ENCODE peak calls at places on chromosomes 3 and 15, in four cellular contexts. S is GM12878, D is K562, M is IMR-90. V is an unnamed sample.

GRCh38 chr3:17025594-17026139 is 140.9 kb downstream of the PLCL2 start:
- DNase-seq in M (no peak), D (no peak), S (no peak), V (no peak)

GRCh38 chr15:40352221-40352901 is 1.5 kb downstream of the PHGR1 start:
- DNase-seq in S (no peak), M (no peak), D (no peak), V (no peak)

GRCh38 chr15:51731549-51732267 is 5.7 kb downstream of the LYSMD2 start:
- DNase-seq in M (peak), S (peak), D (no peak), V (no peak)

GRCh38 chr3:136135039-136135802 is 60.9 kb downstream of the MSL2 start:
- DNase-seq in M (no peak), S (no peak), D (peak), V (no peak)

GRCh38 chr15:28957606-28958498 is 72.1 kb downstream of the APBA2 start:
- DNase-seq in D (no peak), M (no peak), S (no peak), V (no peak)

GRCh38 chr3:187616307-187616939 is 53.8 kb downstream of the SST start:
- DNase-seq in D (peak), S (no peak), M (peak), V (peak)

GRCh38 chr3:22835041-22835440 is 368.1 kb upstream of the UBE2E2 start:
- DNase-seq in M (no peak), S (no peak), D (no peak), V (no peak)

GRCh38 chr3:25460751-25461150 is 32.7 kb downstream of the RARB start:
- DNase-seq in M (no peak), D (no peak), S (peak), V (peak)

GRCh38 chr3:12719541-12719940 is 39.5 kb downstream of the TMEM40 start:
- DNase-seq in D (no peak), M (no peak), S (no peak), V (no peak)

GRCh38 chr3:129291487-129291886 is 12.8 kb downstream of the HMCES start:
- DNase-seq in S (no peak), M (peak), D (no peak), V (no peak)

GRCh38 chr3:129286081-129286480 is 7.4 kb downstream of the HMCES start:
- DNase-seq in S (no peak), D (no peak), M (no peak), V (no peak)

GRCh38 chr3:129289201-129289921 is 10.7 kb downstream of the HMCES start:
- DNase-seq in S (no peak), M (peak), D (no peak), V (no peak)
- TF ChIP-seq FOS in S (no peak), M (peak), D (no peak), V (no peak)

GRCh38 chr3:35785540-35785939 is 146.2 kb downstream of the ARPP21 start:
- DNase-seq in D (no peak), S (no peak), M (no peak), V (no peak)
- TF ChIP-seq FOS in D (no peak), S (no peak), M (no peak), V (no peak)

GRCh38 chr3:97495896-97496295 is 268.7 kb upstream of the ARL6 start:
- DNase-seq in S (no peak), D (no peak), M (no peak), V (no peak)
- TF ChIP-seq FOS in S (no peak), D (no peak), M (no peak), V (no peak)

GRCh38 chr3:5051772-5052171 is 70.3 kb upstream of the ARL8B start:
- DNase-seq in S (peak), D (no peak), M (no peak), V (no peak)
- TF ChIP-seq FOS in S (no peak), D (no peak), M (no peak), V (no peak)

DNA sequence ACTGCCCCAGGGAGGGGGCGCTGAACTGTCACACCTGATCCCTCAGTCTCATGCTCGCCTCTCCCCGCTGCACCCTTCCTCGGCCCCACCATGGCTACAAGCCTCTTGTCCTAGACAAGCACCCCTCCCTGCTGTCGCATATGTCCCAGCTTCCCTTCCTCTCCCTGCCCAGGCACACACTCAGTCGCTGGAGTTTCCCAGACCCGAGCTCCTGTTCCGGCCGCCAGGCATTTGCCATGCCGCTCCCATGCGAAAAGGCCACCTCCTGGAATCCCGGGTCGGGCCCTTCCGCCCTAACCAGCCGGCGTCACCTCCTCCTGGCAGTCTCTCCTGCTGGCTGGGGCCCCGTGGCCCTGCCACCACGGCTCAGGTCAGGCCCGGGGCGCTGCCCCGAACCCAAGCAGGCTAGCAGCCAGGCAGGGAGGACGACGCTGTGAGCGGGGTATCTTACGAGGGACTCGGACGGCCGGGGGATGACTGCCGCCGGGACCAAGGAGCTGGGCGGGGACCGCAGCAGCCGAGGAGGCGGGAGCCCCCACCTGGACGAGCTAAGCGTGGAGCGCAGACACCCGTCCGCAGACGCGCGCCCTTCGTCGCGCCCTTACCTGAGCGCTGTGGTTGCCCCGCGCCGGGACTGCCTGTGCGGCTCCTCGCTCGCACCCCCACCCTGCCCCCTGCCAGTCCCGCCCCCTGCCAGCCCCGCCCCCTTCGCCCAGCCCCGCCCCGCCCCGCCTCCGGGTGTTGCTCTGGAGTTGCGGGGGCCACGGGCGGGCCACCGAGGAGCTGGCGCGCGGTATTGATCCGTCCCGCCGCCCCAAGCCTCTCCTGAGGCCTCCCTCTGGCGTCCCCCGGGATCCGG is at the start of gene ALS2CL:
- DNase-seq in S (no peak), D (peak), M (no peak), V (peak)
- TF ChIP-seq FOS in S (no peak), D (no peak), M (no peak), V (no peak)

DNA sequence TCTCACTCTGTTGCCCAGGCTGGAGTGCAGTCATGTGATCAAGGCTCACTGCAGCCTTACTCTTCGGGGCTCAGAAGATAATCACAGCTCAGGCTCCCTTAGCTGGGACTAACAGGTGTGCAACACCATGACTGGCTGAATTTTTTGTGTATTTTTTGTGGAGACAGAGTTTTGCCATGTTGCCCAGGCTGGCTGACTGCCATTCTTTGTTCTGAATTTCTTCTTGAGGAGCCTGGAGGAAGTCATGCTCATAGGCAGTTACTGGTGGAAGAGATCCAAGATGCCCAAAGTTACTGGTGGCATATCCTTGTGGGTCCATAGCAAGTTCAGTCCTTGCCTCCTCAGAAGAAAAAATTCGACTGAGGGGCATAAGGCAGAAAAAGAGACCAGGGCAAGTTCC is 16.6 kb upstream of the UBP1 start:
- DNase-seq in D (no peak), M (no peak), S (no peak), V (peak)
- TF ChIP-seq FOS in D (no peak), M (no peak), S (no peak), V (no peak)

GRCh38 chr3:15260531-15260930 is 54.5 kb downstream of the CAPN7 start:
- DNase-seq in D (no peak), M (no peak), S (no peak), V (no peak)
- TF ChIP-seq FOS in D (no peak), M (no peak), S (no peak), V (no peak)

DNA sequence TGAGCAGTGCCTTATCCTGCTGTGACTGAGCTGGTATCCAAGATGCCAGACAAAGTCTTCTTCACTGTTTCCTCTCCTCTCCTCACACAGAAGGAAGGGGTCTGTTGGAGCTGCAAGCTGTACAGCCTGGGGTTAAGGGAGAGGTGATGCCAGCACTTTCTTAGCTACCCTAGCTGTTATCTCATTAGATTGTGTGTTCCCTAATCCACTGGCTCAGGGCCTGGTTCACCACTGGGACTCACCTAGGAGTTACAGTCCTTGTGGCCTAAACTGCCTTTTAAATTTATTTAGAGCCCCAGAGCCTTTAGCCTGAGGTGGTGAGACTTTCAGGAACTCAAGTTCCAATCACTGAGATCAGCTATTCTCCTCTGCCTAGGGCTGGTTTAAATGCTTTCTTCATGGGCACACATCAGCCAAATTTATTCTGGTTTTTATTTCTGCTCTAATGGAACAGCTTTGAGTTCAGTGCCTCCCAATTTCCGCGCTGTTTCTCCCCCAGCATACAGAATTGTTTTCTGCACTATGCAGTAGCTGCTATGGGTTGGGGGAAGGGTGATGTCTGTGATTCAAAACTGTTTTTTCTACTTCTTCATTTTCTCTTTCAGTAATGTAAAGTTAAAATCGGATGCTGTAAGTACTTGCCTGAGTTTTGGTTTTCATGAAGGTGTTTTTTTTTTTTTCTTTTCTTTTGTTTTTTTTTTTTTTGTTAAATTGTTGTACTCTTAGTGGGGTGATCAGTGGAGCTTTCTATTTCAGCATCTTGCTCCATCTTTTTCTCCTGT is 198.8 kb downstream of the DOCK3 start:
- DNase-seq in S (peak), D (no peak), M (no peak), V (no peak)
- TF ChIP-seq FOS in S (no peak), D (no peak), M (no peak), V (no peak)

DNA sequence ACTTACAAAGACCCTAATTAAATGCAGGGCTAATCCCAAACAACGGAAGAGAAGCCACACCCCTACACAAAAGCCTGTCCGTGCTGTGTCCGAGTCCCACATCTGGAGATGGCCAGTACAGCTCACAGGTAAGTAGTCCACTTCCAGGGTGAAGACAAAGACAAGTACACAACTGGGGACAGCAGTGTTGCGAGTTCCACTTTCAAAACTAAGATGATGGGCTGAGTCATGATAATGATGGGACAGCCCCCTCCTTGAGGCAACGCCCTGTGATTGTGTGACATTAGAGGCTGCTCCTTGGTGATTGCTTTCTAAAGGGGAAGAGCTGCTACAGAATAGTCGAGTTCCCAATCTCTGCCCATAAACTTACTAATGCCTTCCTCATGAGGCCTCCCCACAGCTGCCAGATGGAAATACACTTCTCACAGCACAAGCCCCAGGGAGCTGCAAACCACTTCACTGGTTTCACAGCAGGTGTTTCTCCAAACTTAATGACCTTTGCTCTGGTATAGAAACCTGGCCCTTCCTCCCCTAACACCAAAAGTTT is 27.6 kb downstream of the RFT1 start:
- DNase-seq in M (no peak), D (peak), S (peak), V (no peak)
- TF ChIP-seq FOS in M (no peak), D (no peak), S (no peak), V (no peak)

GRCh38 chr3:103966749-103967148 is 1400.0 kb upstream of the ALCAM start:
- DNase-seq in S (no peak), M (no peak), D (no peak), V (no peak)
- TF ChIP-seq FOS in S (no peak), M (no peak), D (no peak), V (no peak)